ENCODE peak calls at places on chromosomes 2 and 18, in six cellular contexts. K is GM23248, S is GM12878, W is H9, R is OCI-LY7, F is SK-N-SH. E is an unnamed sample. For H4K20me1, the result is how much of the 10 kb centered on the place peaks cover.

GRCh38 chr2:19868705-19869550 is 32.9 kb downstream of the TTC32 start:
- DNase-seq in K (peak), S (no peak), W (peak), R (peak), F (peak), E (peak)

GRCh38 chr2:69082430-69082997 is 69.5 kb downstream of the ANTXR1 start:
- DNase-seq in K (peak), S (no peak), W (no peak), R (no peak), F (no peak), E (no peak)

GRCh38 chr2:143259368-143259958 is 130.2 kb downstream of the ARHGAP15 start:
- DNase-seq in K (peak), S (peak), W (peak), R (peak), F (peak), E (peak)

GRCh38 chr2:36360063-36360462 is 4.5 kb downstream of the CRIM1 start:
- DNase-seq in K (peak), S (no peak), W (no peak), R (no peak), F (no peak), E (no peak)

GRCh38 chr18:12645264-12645663 is 12.6 kb downstream of the SPIRE1 start:
- DNase-seq in K (no peak), S (no peak), W (no peak), R (no peak), F (no peak), E (no peak)

GRCh38 chr18:79241755-79242154 is 154.0 kb upstream of the NFATC1 start:
- DNase-seq in K (no peak), S (no peak), W (no peak), R (peak), F (peak), E (no peak)

GRCh38 chr2:70141754-70142589 is 48.8 kb downstream of the C2orf42 start:
- DNase-seq in K (peak), S (no peak), W (peak), R (peak), F (peak), E (peak)

GRCh38 chr2:239891692-239892091 is 133.4 kb downstream of the NDUFA10 start:
- DNase-seq in K (no peak), S (no peak), W (no peak), R (no peak), F (no peak), E (no peak)

GRCh38 chr2:218257390-218257981 is 3.3 kb upstream of the GPBAR1 start:
- DNase-seq in K (peak), S (peak), W (peak), R (peak), F (peak), E (peak)

GRCh38 chr2:73990531-73990930 is 5.8 kb downstream of the TET3 start:
- DNase-seq in K (no peak), S (no peak), W (no peak), R (no peak), F (no peak), E (no peak)
- H4K20me1 ChIP-seq in K (under half), S (under half), W (under half), R (under half), F (under half), E (half or more)

DNA sequence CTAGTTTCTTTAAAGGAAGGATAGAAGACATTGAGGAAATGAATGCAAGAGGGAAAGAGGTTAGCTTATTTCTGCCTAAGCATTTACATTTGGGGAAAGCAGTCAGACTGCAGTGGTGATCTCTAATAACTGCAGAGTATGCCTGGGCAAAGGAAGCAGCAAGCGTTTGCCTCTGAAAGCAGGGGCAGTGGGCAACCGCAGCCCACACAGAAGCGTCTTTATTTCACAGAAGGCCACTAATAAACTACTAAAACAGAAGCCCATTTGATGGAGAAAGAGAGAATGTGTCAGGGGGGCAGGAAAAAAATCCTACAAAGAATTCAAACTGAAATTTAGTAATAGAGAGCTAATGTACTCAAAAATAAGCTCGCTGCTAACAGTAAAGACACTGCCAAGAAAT is 53.1 kb downstream of the LRRTM4 start:
- DNase-seq in K (no peak), S (no peak), W (no peak), R (no peak), F (no peak), E (no peak)
- H4K20me1 ChIP-seq in K (under half), S (under half), W (under half), R (under half), F (under half), E (under half)

GRCh38 chr2:233130024-233130423 is 69.9 kb downstream of the INPP5D start:
- DNase-seq in K (no peak), S (no peak), W (no peak), R (no peak), F (no peak), E (no peak)
- H4K20me1 ChIP-seq in K (under half), S (under half), W (under half), R (under half), F (under half), E (under half)

GRCh38 chr18:61589724-61590065 is 256.5 kb downstream of the CDH20 start:
- DNase-seq in K (peak), S (no peak), W (no peak), R (no peak), F (no peak), E (no peak)
- H4K20me1 ChIP-seq in K (under half), S (under half), W (under half), R (under half), F (under half), E (under half)